ENCODE peak calls at places on chromosome 19, in four cellular contexts. H is A549; E is lower lobe of right lung; Q is effector memory CD4-positive, alpha-beta T cell. T is an unnamed sample. For H3K4me1 and H3K9me3, the result is how much of the 10 kb centered on the place peaks cover.

GRCh38 chr19:3809881-3810707 is 23.9 kb upstream of the MATK start:
- DNase-seq in H (no peak), E (no peak), Q (no peak), T (no peak)

GRCh38 chr19:4976412-4977298 is 7.7 kb downstream of the KDM4B start:
- DNase-seq in E (peak), Q (no peak), H (peak), T (no peak)

GRCh38 chr19:7857727-7858701 is 16.2 kb downstream of the PRR36 start:
- DNase-seq in H (no peak), Q (no peak), E (no peak), T (no peak)

GRCh38 chr19:4914736-4915501 is 5.6 kb downstream of the UHRF1 start:
- DNase-seq in E (peak), H (peak), Q (peak), T (no peak)

GRCh38 chr19:36939153-36939552 is 23.0 kb downstream of the ZNF568 start:
- DNase-seq in H (no peak), Q (no peak), E (no peak), T (no peak)

GRCh38 chr19:35404879-35405622 is 34.2 kb downstream of the GPR42 start:
- DNase-seq in E (no peak), H (peak), Q (no peak), T (no peak)

GRCh38 chr19:10268077-10268476 is 2.8 kb upstream of the ICAM1 start:
- DNase-seq in Q (no peak), H (no peak), E (no peak), T (no peak)

GRCh38 chr19:31960474-31960873 is 384.9 kb upstream of the ZNF507 start:
- DNase-seq in H (no peak), E (no peak), Q (no peak), T (no peak)

GRCh38 chr19:5147074-5147970 is 178.4 kb downstream of the KDM4B start:
- DNase-seq in Q (no peak), E (peak), H (no peak), T (no peak)

GRCh38 chr19:52648336-52648990 is 10.3 kb upstream of the ZNF83 start:
- DNase-seq in Q (no peak), H (no peak), E (no peak), T (no peak)

GRCh38 chr19:44694184-44694579 is 4.8 kb upstream of the CEACAM16 start:
- DNase-seq in Q (no peak), E (no peak), H (no peak), T (no peak)

GRCh38 chr19:10112037-10112751 is 701 bp downstream of the P2RY11 start:
- DNase-seq in E (peak), H (no peak), Q (peak), T (no peak)

GRCh38 chr19:55519461-55520311 is 17.2 kb downstream of the SBK2 start:
- DNase-seq in H (peak), Q (no peak), E (no peak), T (no peak)

GRCh38 chr19:20840371-20840770 is 64.3 kb downstream of the ZNF66 start:
- DNase-seq in Q (no peak), H (no peak), E (no peak), T (no peak)

GRCh38 chr19:15248648-15249559 is 16.7 kb upstream of the EPHX3 start:
- DNase-seq in E (peak), H (peak), Q (no peak), T (no peak)

GRCh38 chr19:15297416-15298224 is 34.7 kb downstream of the BRD4 start:
- DNase-seq in E (no peak), H (peak), Q (no peak), T (no peak)

GRCh38 chr19:51550848-51551672 is 19.6 kb upstream of the SIGLEC6 start:
- DNase-seq in E (no peak), H (no peak), Q (no peak), T (no peak)

GRCh38 chr19:52219611-52220010 is 29.8 kb downstream of the PPP2R1A start:
- DNase-seq in E (no peak), H (no peak), Q (no peak), T (no peak)

GRCh38 chr19:43798546-43799409 is 3.5 kb downstream of the LYPD5 start:
- DNase-seq in Q (peak), H (no peak), E (peak), T (peak)

GRCh38 chr19:45495178-45495577 is 1.7 kb downstream of the RTN2 start:
- DNase-seq in H (no peak), E (no peak), Q (no peak), T (no peak)

GRCh38 chr19:47430041-47430802 is 10.9 kb upstream of the MEIS3 start:
- DNase-seq in H (no peak), Q (no peak), E (peak), T (no peak)

GRCh38 chr19:47428177-47428894 is 9.0 kb upstream of the MEIS3 start:
- DNase-seq in E (peak), Q (peak), H (peak), T (peak)

GRCh38 chr19:47432091-47432490 is 12.8 kb upstream of the MEIS3 start:
- DNase-seq in Q (no peak), E (no peak), H (no peak), T (no peak)

GRCh38 chr19:47427241-47428176 is 8.2 kb upstream of the MEIS3 start:
- DNase-seq in Q (peak), H (peak), E (peak), T (peak)

DNA sequence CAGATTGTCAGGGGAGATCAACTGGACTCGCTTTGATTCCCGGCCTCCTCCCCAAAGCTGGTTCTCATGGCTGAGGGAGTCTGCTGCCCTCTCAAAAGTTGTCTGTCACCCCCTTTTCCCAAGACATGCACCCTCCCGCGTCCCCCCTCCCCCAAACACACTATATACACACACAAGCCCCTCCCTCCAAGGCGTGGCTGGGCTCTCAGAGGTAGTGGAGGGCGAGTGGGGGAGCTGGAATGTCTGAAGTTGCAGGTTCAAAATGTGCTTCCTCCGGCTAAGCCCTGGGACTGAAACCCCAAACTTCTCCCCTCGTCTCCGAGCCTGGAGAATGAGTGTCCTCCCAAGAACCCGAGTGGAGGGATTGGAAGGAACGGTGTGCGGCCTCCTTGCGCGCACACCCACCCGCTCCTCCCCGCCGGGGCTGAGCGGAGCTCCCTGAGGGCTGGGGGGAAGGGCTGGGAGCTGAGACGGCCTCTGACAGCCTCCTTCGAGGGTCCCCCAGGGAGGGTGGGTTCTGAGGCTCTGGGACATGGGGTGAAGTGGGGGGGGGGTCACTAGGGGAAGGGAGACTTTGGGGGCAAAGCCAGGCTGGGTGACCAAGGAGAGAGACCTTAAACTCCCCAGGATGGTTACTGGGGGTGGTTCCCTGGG is 9.9 kb upstream of the MEIS3 start:
- DNase-seq in E (no peak), H (no peak), Q (no peak), T (no peak)
- H3K4me3 ChIP-seq in E (no peak), H (no peak), Q (no peak), T (peak)

DNA sequence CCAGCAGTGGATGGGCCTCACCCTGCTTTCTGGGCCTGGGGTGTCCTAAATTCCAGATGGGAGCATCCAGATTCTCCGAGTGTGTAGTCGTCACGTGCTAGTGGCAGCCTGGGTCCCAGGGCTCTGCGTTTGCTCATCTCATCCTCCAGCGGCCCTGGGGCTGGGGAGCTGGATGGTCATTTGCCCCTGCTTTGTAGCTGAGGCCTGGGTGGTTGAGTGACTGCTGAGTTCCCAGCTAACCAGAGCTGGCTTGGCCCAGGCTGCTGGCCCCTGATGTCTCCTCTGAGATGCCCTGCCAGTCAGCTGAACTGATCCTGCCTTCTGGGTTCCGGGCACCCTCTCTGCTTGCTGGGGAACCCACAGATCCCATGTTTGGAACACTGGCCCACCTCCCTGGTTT is 22.5 kb upstream of the CRTC1 start:
- DNase-seq in H (no peak), E (no peak), Q (no peak), T (no peak)
- H3K4me1 ChIP-seq in H (half or more), E (under half), Q (under half), T (under half)

GRCh38 chr19:58010507-58010906 is 7.9 kb upstream of the ZNF606 start:
- DNase-seq in E (no peak), Q (no peak), H (no peak), T (no peak)

GRCh38 chr19:58007285-58007684 is 4.7 kb upstream of the ZNF606 start:
- DNase-seq in E (no peak), Q (no peak), H (no peak), T (no peak)

GRCh38 chr19:58009666-58010301 is 7.2 kb upstream of the ZNF606 start:
- DNase-seq in E (peak), Q (peak), H (peak), T (peak)

GRCh38 chr19:58003153-58003828 is 671 bp upstream of the ZNF606 start:
- DNase-seq in E (no peak), Q (no peak), H (no peak), T (no peak)

DNA sequence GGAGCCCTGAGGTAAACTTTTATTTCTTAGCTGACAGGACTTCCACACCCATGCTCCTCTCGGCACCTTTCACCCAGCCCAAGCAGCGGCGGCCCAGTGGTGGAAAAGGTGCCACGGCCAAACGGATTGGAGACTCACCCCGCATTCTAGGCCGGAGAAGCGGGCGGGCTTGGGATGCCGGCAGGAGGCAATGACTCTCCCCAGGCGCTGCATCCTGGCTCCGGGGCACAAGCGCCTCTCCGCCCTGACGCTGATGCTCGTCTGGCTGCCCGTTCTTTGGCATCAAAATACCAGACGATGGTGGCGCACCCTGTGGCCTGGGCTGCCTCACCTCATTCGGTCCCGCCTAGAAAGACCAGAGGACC is 6.7 kb upstream of the ZNF606 start:
- DNase-seq in E (no peak), H (no peak), Q (no peak), T (no peak)
- H3K9me3 ChIP-seq in E (half or more), H (half or more), Q (half or more), T (under half)

GRCh38 chr19:2330632-2331284 is 2.3 kb downstream of the SPPL2B start:
- DNase-seq in H (no peak), E (no peak), Q (no peak), T (no peak)
- H3K4me3 ChIP-seq in H (no peak), E (no peak), Q (no peak), T (no peak)

GRCh38 chr19:13056052-13056660 is 46.5 kb downstream of the LYL1 start:
- DNase-seq in E (peak), Q (no peak), H (no peak), T (no peak)

GRCh38 chr19:13057147-13057572 is 45.5 kb downstream of the LYL1 start:
- DNase-seq in E (peak), H (no peak), Q (no peak), T (no peak)

GRCh38 chr19:13053761-13054604 is 48.7 kb downstream of the LYL1 start:
- DNase-seq in H (no peak), Q (no peak), E (peak), T (no peak)

GRCh38 chr19:13054605-13055212 is 47.9 kb downstream of the LYL1 start:
- DNase-seq in E (no peak), H (no peak), Q (no peak), T (no peak)

GRCh38 chr19:13055213-13056051 is 47.2 kb downstream of the LYL1 start:
- DNase-seq in E (peak), Q (no peak), H (no peak), T (no peak)
- H3K4me1 ChIP-seq in E (half or more), Q (under half), H (under half), T (under half)

GRCh38 chr19:18205180-18205915 is 1.5 kb upstream of the RAB3A start:
- DNase-seq in Q (peak), H (no peak), E (peak), T (no peak)

GRCh38 chr19:18211683-18212082 is 7.8 kb upstream of the RAB3A start:
- DNase-seq in Q (no peak), H (no peak), E (no peak), T (no peak)

GRCh38 chr19:18204394-18205179 is 745 bp upstream of the RAB3A start:
- DNase-seq in H (no peak), Q (peak), E (no peak), T (no peak)

GRCh38 chr19:18206018-18206417 is 2.2 kb upstream of the RAB3A start:
- DNase-seq in H (no peak), E (no peak), Q (no peak), T (no peak)

DNA sequence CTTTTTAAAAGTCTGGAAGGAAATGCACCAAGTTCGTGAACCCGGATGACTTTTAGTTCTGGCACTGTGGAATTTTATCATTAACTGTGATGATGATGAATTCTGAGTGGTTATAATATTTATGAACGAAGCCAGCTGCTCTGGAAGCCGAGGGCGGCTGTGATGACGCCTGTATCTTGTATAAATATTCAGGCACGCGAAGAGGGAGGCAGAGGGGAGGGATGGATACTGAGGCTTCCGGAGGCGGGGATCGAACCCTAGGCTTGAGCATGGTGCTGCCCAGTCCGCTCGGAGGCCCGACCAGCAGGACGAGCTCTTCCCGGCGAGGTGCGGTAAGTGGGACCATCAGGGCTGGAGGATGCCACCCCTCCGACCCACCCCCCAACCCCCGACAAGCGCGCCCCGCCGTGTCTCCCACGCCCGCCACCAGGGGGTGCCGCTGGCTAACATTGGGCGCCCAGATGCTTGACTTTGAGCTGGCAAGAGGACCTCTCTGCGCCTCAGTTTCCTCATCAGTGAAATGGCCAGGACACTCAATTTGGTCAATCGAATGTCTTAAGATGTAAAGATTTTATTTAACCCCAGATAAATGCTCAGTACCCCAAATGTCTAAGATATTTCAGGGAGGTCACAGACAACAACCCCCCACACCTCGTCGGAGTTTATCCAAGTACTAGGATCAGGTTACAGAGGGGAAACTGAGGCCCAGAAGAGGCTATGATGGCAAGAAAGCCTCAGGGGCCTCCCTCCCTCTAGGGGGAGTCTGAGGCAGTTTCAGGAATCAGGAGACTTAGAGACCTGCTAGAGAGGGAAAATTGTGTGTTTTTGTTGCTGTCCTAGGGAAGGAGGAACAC is 4.5 kb upstream of the RAB3A start:
- DNase-seq in H (no peak), Q (peak), E (peak), T (no peak)
- H3K9me3 ChIP-seq in H (under half), Q (under half), E (under half), T (under half)

GRCh38 chr19:17751103-17751911 is at the start of gene FCHO1:
- DNase-seq in E (peak), Q (peak), H (no peak), T (no peak)
- H3K4me3 ChIP-seq in E (peak), Q (peak), H (no peak), T (no peak)

DNA sequence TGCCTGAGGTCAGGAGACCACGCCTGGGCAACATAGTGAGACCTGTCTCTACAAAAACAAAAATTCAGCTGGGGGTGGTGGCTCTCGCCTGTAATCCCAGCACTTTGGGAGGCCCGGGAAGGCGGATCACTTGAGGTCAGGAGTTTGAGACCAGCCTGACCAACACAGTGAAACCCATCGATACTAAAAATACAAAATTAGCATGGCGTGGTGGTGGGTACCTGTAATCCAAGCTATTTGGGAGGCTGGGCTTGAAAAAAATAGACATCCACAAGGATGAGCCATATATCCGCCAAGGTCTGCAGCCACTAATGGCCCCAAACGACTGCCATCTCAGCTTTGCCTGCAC is 3.1 kb downstream of the RPS16 start:
- DNase-seq in Q (no peak), H (no peak), E (no peak), T (no peak)
- H3K4me1 ChIP-seq in Q (under half), H (half or more), E (half or more), T (under half)

DNA sequence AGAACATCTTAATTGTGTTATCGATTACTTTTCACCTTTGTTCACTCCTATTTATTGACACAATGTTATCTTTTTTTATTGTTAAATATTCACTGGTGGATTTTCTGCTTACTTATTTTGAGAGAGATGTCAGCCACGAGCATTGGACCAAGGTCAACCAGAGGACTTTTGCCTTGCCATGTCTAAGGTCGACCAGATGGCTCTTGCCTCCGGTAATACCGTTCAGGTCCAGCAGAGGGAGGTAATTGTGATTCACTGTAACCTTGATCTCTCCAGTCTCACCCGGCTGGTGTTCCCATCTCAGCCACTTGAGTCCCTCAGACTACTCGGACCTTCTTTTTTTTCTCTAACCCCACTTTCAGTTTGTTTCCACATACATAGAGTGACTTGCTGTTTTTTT is 1438.1 kb downstream of the UQCRFS1 start:
- DNase-seq in Q (no peak), E (no peak), H (no peak), T (no peak)
- H3K9me3 ChIP-seq in Q (under half), E (under half), H (half or more), T (under half)

DNA sequence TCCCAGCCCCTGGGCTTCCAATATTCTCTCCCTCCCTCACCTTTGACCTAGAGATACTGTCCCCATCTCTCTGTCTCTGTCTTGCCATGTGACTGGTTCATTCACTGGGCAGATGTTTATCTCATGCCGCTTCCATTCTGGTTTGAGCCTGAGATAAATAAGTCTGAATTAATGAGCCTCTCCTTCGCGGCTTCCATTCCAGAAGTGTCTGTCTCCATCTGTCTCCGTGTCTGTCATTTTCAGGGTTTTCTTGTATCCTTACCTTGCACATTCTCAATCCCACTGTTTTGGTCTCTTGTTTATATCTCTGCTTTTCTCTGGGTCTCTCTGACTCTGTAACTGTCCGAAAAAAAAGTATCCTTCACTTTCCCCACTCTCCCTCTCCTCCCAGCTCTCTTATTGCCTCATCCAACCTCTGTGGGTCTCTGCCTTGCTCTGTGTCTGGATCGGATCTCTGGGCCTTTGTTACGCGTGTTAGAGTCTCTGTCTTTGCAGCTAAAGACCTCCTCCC is 4.3 kb downstream of the SPHK2 start:
- DNase-seq in Q (no peak), H (no peak), E (no peak), T (no peak)
- H3K4me3 ChIP-seq in Q (peak), H (no peak), E (peak), T (no peak)

T was measured in iPS DF 6.9.